ENCODE peak calls at places on chromosomes 1 and 21, in ten cellular contexts. U is GM18507; L is choroid plexus epithelial cell; R is GM04503; K is activated CD8-positive, alpha-beta memory T cell treated with anti-CD3 and anti-CD28 coated beads for 4 hours; H is HEK293T; F is hypothalamus; W is NCI-H1436; J is stimulated activated CD4-positive, alpha-beta T cell treated with anti-CD3 and anti-CD28 coated beads, Interleukin-1b, Interleukin-23, amount 100 ng/mL, for 4 hours; D is RCC 7860. I is an unnamed sample.

GRCh38 chr1:187476671-187477070 is 647.9 kb downstream of the PLA2G4A start:
- DNase-seq in U (no peak), L (peak), R (no peak), K (no peak), H (no peak), F (no peak), W (no peak), J (no peak), D (no peak), I (no peak)

GRCh38 chr1:63124666-63125191 is 197.6 kb upstream of the FOXD3 start:
- DNase-seq in U (no peak), L (peak), R (peak), K (no peak), H (no peak), F (no peak), W (no peak), J (no peak), D (peak), I (peak)

GRCh38 chr1:68141079-68141800 is 90.8 kb upstream of the DIRAS3 start:
- DNase-seq in U (no peak), L (peak), R (peak), K (no peak), H (no peak), F (no peak), W (no peak), J (no peak), D (no peak), I (no peak)

GRCh38 chr1:208228550-208228949 is 15.6 kb downstream of the PLXNA2 start:
- DNase-seq in U (no peak), L (no peak), R (no peak), K (no peak), H (no peak), F (no peak), W (no peak), J (no peak), D (no peak), I (no peak)

GRCh38 chr1:152029144-152029936 is 7.5 kb downstream of the S100A11 start:
- DNase-seq in U (no peak), L (peak), R (no peak), K (no peak), H (no peak), F (no peak), W (no peak), J (no peak), D (no peak), I (no peak)

GRCh38 chr1:38730511-38731397 is 128.8 kb downstream of the RRAGC start:
- DNase-seq in U (no peak), L (peak), R (no peak), K (no peak), H (no peak), F (no peak), W (no peak), J (no peak), D (no peak), I (no peak)

GRCh38 chr1:12083766-12084165 is 20.7 kb downstream of the TNFRSF8 start:
- DNase-seq in U (no peak), L (peak), R (no peak), K (no peak), H (no peak), F (no peak), W (no peak), J (no peak), D (no peak), I (peak)

GRCh38 chr21:27648560-27648959 is 681.7 kb upstream of the ADAMTS5 start:
- DNase-seq in U (no peak), L (peak), R (peak), K (no peak), H (no peak), F (no peak), W (no peak), J (no peak), D (peak), I (peak)

GRCh38 chr1:61084560-61084991 is 2.2 kb downstream of the NFIA start:
- DNase-seq in U (no peak), L (no peak), R (no peak), K (no peak), H (no peak), F (no peak), W (no peak), J (no peak), D (no peak), I (no peak)

GRCh38 chr1:3320246-3321152 is 134.0 kb upstream of the ARHGEF16 start:
- DNase-seq in U (no peak), L (no peak), R (no peak), K (no peak), H (no peak), F (no peak), W (no peak), J (no peak), D (no peak), I (no peak)

GRCh38 chr21:45169001-45169400 is 94.6 kb downstream of the ADARB1 start:
- DNase-seq in U (no peak), L (no peak), R (no peak), K (no peak), H (no peak), F (no peak), W (no peak), J (no peak), D (no peak), I (no peak)

GRCh38 chr1:6401673-6402072 is 8.1 kb upstream of the ACOT7 start:
- DNase-seq in U (no peak), L (no peak), R (no peak), K (no peak), H (no peak), F (no peak), W (no peak), J (no peak), D (no peak), I (no peak)

GRCh38 chr1:66439028-66439427 is 94.9 kb upstream of the SGIP1 start:
- DNase-seq in U (no peak), L (peak), R (no peak), K (no peak), H (no peak), F (no peak), W (no peak), J (no peak), D (no peak), I (no peak)

GRCh38 chr21:18725653-18726052 is 322.1 kb upstream of the TMPRSS15 start:
- DNase-seq in U (no peak), L (no peak), R (no peak), K (no peak), H (peak), F (no peak), W (no peak), J (no peak), D (no peak), I (no peak)

GRCh38 chr1:230306158-230306557 is 120.0 kb downstream of the PGBD5 start:
- DNase-seq in U (peak), L (no peak), R (no peak), K (no peak), H (no peak), F (no peak), W (no peak), J (no peak), D (no peak), I (no peak)

GRCh38 chr21:42471206-42471605 is 24.8 kb downstream of the RSPH1 start:
- DNase-seq in U (no peak), L (no peak), R (no peak), K (no peak), H (no peak), F (no peak), W (no peak), J (no peak), D (no peak), I (no peak)

GRCh38 chr1:115331531-115332331 is 6.3 kb downstream of the NGF start:
- DNase-seq in U (no peak), L (peak), R (no peak), K (no peak), H (no peak), F (no peak), W (no peak), J (no peak), D (no peak), I (peak)

GRCh38 chr21:17371470-17371869 is 141.4 kb upstream of the CXADR start:
- DNase-seq in U (no peak), L (peak), R (peak), K (no peak), H (no peak), F (no peak), W (no peak), J (no peak), D (no peak), I (no peak)

GRCh38 chr1:2124446-2125198 is 70.0 kb downstream of the FAAP20 start:
- DNase-seq in U (no peak), L (no peak), R (no peak), K (no peak), H (no peak), F (no peak), W (no peak), J (no peak), D (no peak), I (no peak)

GRCh38 chr1:65279092-65279448 is 30.3 kb upstream of the DNAJC6 start:
- DNase-seq in U (no peak), L (no peak), R (no peak), K (no peak), H (no peak), F (no peak), W (no peak), J (no peak), D (no peak), I (no peak)

GRCh38 chr1:24555591-24556413 is at the start of gene NCMAP:
- DNase-seq in U (no peak), L (no peak), R (no peak), K (peak), H (no peak), F (no peak), W (peak), J (peak), D (no peak), I (no peak)

GRCh38 chr1:4615138-4615470 is 39.3 kb upstream of the AJAP1 start:
- DNase-seq in U (no peak), L (no peak), R (no peak), K (no peak), H (no peak), F (no peak), W (no peak), J (no peak), D (no peak), I (no peak)

GRCh38 chr21:26236281-26236680 is 65.7 kb upstream of the APP start:
- DNase-seq in U (no peak), L (no peak), R (no peak), K (no peak), H (no peak), F (no peak), W (no peak), J (no peak), D (no peak), I (no peak)